ENCODE peak calls at places on chromosomes 16 and 17, in eight cellular contexts. F is neuronal stem cell, N is dorsolateral prefrontal cortex, U is fibroblast of lung, S is SJSA1, P is thoracic aorta, G is H7, B is NT2/D1. I is an unnamed sample. For H3K27me3, the result is how much of the 10 kb centered on the place peaks cover.

GRCh38 chr16:89410794-89411309 is 79.5 kb downstream of the ANKRD11 start:
- DNase-seq in F (no peak), U (peak), G (no peak), N (no peak), P (peak), B (no peak), S (peak), I (no peak)

GRCh38 chr16:89581045-89581695 is 5.6 kb downstream of the CPNE7 start:
- DNase-seq in F (no peak), U (peak), N (peak), P (no peak), B (no peak), G (no peak), S (peak), I (no peak)

GRCh38 chr16:66198641-66199040 is 167.8 kb upstream of the CDH5 start:
- DNase-seq in B (no peak), G (no peak), N (no peak), U (no peak), S (no peak), F (no peak), P (no peak), I (no peak)

GRCh38 chr16:2500634-2500936 is 13.2 kb upstream of the ATP6V0C start:
- DNase-seq in U (no peak), S (no peak), G (peak), P (no peak), N (no peak), B (no peak), F (no peak), I (no peak)

GRCh38 chr17:68705331-68706166 is 104.4 kb upstream of the FAM20A start:
- DNase-seq in P (no peak), N (no peak), G (no peak), F (no peak), U (peak), S (no peak), B (no peak), I (no peak)

GRCh38 chr17:45406107-45406506 is 26.6 kb downstream of the ARHGAP27 start:
- DNase-seq in U (no peak), S (no peak), B (no peak), G (no peak), F (no peak), P (no peak), N (no peak), I (no peak)

GRCh38 chr16:57475711-57476339 is 10.5 kb downstream of the DOK4 start:
- DNase-seq in N (no peak), U (peak), S (no peak), B (peak), F (no peak), P (no peak), G (peak), I (peak)

GRCh38 chr17:35146214-35146833 is 1.3 kb upstream of the UNC45B start:
- DNase-seq in U (no peak), B (no peak), N (no peak), P (no peak), S (no peak), F (no peak), G (no peak), I (no peak)

GRCh38 chr16:17325744-17326143 is 145.0 kb downstream of the XYLT1 start:
- DNase-seq in P (no peak), F (no peak), G (no peak), B (no peak), N (no peak), S (no peak), U (no peak), I (no peak)

GRCh38 chr17:81999975-82000802 is 22.5 kb downstream of the CENPX start:
- DNase-seq in P (no peak), B (no peak), N (no peak), G (no peak), F (no peak), U (no peak), S (no peak), I (no peak)

GRCh38 chr16:71250461-71251232 is 20.1 kb upstream of the HYDIN start:
- DNase-seq in B (no peak), U (peak), G (no peak), N (no peak), P (no peak), F (no peak), S (no peak), I (no peak)

GRCh38 chr16:27639588-27640276 is 89.8 kb downstream of the KATNIP start:
- DNase-seq in N (no peak), F (peak), S (no peak), G (peak), U (peak), B (peak), P (no peak), I (peak)

GRCh38 chr17:17749921-17750320 is 68.7 kb downstream of the RAI1 start:
- DNase-seq in S (no peak), B (peak), N (peak), F (peak), P (no peak), U (peak), G (peak), I (peak)

GRCh38 chr17:5672815-5673430 is 88.6 kb upstream of the NLRP1 start:
- DNase-seq in P (no peak), B (no peak), S (no peak), G (no peak), N (no peak), F (no peak), U (no peak), I (no peak)

GRCh38 chr16:3819741-3820724 is 60.5 kb downstream of the CREBBP start:
- DNase-seq in S (no peak), P (no peak), G (no peak), B (no peak), U (peak), N (no peak), F (no peak), I (no peak)

GRCh38 chr17:17789410-17789809 is 47.4 kb downstream of the SREBF1 start:
- DNase-seq in S (no peak), F (no peak), N (no peak), B (no peak), U (no peak), P (no peak), G (no peak), I (no peak)

GRCh38 chr17:6070280-6070894 is at the start of gene WSCD1:
- DNase-seq in B (no peak), F (no peak), N (peak), P (no peak), S (no peak), U (no peak), G (peak), I (no peak)

GRCh38 chr17:81090361-81091133 is 55.6 kb downstream of the BAIAP2 start:
- DNase-seq in P (no peak), F (no peak), U (peak), S (no peak), G (peak), N (no peak), B (peak), I (no peak)

GRCh38 chr17:76702941-76703637 is 7.7 kb downstream of the MXRA7 start:
- DNase-seq in F (no peak), G (no peak), U (no peak), B (no peak), S (no peak), N (no peak), P (no peak), I (no peak)

GRCh38 chr17:32529604-32530003 is 42.8 kb downstream of the CDK5R1 start:
- DNase-seq in F (no peak), B (no peak), U (no peak), N (peak), S (no peak), P (no peak), G (no peak), I (no peak)

GRCh38 chr16:11003141-11003540 is 58.8 kb downstream of the CLEC16A start:
- DNase-seq in B (no peak), P (no peak), U (no peak), G (no peak), S (no peak), F (no peak), N (no peak), I (no peak)

GRCh38 chr17:44216173-44216572 is 3.3 kb downstream of the UBTF start:
- DNase-seq in B (no peak), U (no peak), F (no peak), N (no peak), S (no peak), P (no peak), G (no peak), I (no peak)

GRCh38 chr17:1639549-1639948 is 6.0 kb downstream of the SCARF1 start:
- DNase-seq in B (no peak), P (no peak), G (peak), U (no peak), N (no peak), F (no peak), S (no peak), I (no peak)

GRCh38 chr17:32253117-32253611 is 12.5 kb upstream of the RHBDL3 start:
- DNase-seq in B (no peak), N (peak), U (peak), F (peak), S (peak), P (peak), G (peak), I (no peak)

GRCh38 chr16:16164244-16164643 is 59.0 kb downstream of the ABCC6 start:
- DNase-seq in N (no peak), F (no peak), S (no peak), U (no peak), G (no peak), B (no peak), P (no peak), I (no peak)

GRCh38 chr16:3073448-3073847 is 8.0 kb downstream of the IL32 start:
- DNase-seq in G (no peak), P (no peak), F (no peak), U (no peak), N (no peak), B (no peak), S (no peak), I (no peak)

GRCh38 chr17:69142473-69142802 is 743 bp upstream of the ABCA6 start:
- DNase-seq in N (no peak), U (peak), F (no peak), P (no peak), B (no peak), S (no peak), G (no peak), I (no peak)

GRCh38 chr17:55157165-55157564 is 107.6 kb upstream of the HLF start:
- DNase-seq in S (no peak), F (no peak), N (no peak), G (no peak), U (peak), P (no peak), B (no peak), I (no peak)

GRCh38 chr17:41535764-41536481 is 7.8 kb upstream of the KRT19 start:
- DNase-seq in U (no peak), N (peak), G (no peak), P (no peak), S (no peak), B (no peak), F (no peak), I (no peak)

GRCh38 chr17:67546578-67547527 is 169.8 kb downstream of the PITPNC1 start:
- DNase-seq in U (peak), B (no peak), S (peak), N (no peak), F (no peak), P (no peak), G (peak), I (no peak)

DNA sequence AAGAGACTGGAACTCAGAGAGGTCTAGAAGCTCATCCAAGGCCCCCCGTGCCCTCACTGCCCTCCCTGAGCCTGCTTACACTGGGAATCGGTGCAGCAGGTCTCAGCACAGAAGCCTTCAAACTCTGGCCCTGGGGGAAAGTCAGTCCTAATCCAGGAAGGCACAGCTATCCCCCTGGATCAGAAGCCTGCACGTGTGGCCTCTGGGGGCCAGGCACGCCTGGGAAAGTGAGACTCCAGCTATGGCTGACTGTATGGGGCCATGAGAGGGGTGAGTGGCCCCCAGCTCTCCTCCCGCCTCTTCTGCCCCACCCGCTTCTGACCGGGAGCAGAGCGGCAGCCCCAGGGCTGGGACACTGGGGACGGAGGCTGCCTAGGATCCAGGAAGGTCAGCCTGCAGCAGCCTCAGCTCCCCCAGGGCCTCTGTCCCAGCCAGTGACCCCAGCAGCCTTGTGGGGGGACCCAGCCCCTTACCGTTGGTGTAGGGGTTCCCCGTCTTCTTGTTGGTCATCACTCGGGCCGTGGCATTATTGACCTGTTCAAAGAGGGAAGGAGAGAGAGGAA is 26.6 kb downstream of the ENGASE start:
- DNase-seq in P (no peak), N (no peak), U (no peak), B (no peak), S (no peak), G (no peak), F (no peak), I (no peak)
- H3K27me3 ChIP-seq in P (under half), N (under half), U (under half), B (under half), S (half or more), G (under half), F (half or more), I (under half)

GRCh38 chr17:48234922-48235321 is 127.4 kb downstream of the SNX11 start:
- DNase-seq in F (no peak), B (no peak), N (no peak), S (no peak), P (no peak), G (no peak), U (no peak), I (no peak)
- H3K27me3 ChIP-seq in F (under half), B (under half), N (under half), S (under half), P (under half), G (under half), U (under half), I (under half)

GRCh38 chr16:86046901-86047300 is 147.9 kb downstream of the IRF8 start:
- DNase-seq in U (no peak), N (peak), G (no peak), P (no peak), S (no peak), B (no peak), F (no peak), I (no peak)

GRCh38 chr16:86044881-86045600 is 146.1 kb downstream of the IRF8 start:
- DNase-seq in G (no peak), U (no peak), F (no peak), P (no peak), N (peak), B (no peak), S (no peak), I (no peak)

GRCh38 chr16:86044241-86044671 is 145.3 kb downstream of the IRF8 start:
- DNase-seq in N (peak), S (peak), F (peak), B (peak), P (no peak), U (peak), G (peak), I (peak)

GRCh38 chr16:86046026-86046713 is 147.2 kb downstream of the IRF8 start:
- DNase-seq in G (no peak), N (peak), B (no peak), F (no peak), U (no peak), S (no peak), P (no peak), I (no peak)

DNA sequence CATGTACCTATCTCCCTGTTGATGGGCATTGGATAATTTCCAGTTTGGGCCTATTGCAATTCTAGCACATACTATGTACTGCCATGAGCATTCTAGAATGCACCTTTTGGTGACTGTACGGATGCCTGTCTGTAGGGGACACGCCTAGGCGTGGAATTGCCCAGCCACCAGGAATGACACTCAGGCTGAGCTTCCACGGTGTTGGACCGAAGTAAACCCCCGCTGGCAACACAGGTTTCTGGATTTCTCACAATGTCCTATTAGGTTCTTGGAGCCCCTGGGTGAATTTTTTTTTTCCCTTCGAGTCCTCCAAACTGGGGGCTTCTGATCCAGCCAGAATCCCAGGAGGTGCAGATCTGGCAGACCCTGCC is 146.6 kb downstream of the IRF8 start:
- DNase-seq in B (no peak), N (peak), U (no peak), F (no peak), P (no peak), G (no peak), S (no peak), I (no peak)
- H3K27me3 ChIP-seq in B (under half), N (under half), U (under half), F (under half), P (under half), G (under half), S (under half), I (under half)

DNA sequence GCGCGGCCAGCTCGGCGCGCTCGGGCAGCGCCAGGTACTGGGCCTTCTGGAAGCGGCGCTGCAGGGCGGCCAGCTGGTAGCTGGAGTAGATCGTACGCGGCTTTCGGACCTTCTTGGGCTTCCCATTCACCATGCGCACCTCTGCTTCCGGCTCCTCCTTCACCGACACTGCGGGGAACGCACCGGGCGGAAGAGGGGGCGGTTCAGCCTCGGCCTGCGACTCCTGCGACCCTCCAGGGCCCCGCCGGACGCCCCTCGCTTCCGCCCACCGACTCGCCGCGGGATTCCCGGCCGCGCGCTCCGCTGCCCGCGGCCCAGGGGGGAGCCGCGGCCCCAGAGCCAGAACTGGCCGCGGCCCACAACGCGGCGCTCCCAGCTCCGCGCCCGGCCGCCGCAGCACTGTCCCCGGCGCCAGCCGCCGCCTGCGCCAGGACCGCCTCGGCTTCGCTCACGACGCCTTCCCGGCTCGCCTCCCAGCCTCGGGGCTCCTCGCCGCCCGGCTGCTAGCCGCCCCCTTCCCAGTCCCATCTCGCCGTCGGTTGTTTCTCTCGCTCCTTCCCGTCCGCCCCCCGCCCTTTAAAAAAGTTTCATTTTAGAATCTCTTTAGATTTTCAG is 1.5 kb downstream of the DLX3 start:
- DNase-seq in U (no peak), P (no peak), B (no peak), F (no peak), S (no peak), G (peak), N (peak), I (no peak)
- H3K27me3 ChIP-seq in U (half or more), P (under half), B (half or more), F (half or more), S (half or more), G (half or more), N (half or more), I (half or more)

GRCh38 chr17:48724241-48725004 is 1.4 kb downstream of the PRAC2 start:
- DNase-seq in N (peak), B (no peak), G (peak), F (peak), P (peak), U (peak), S (peak), I (no peak)

GRCh38 chr17:48725005-48725293 is 2.0 kb downstream of the PRAC2 start:
- DNase-seq in N (no peak), U (no peak), B (no peak), S (no peak), P (no peak), G (no peak), F (no peak), I (no peak)

GRCh38 chr17:48722201-48722907 is at the start of gene PRAC1:
- DNase-seq in P (no peak), U (no peak), S (no peak), N (no peak), G (no peak), B (no peak), F (no peak), I (no peak)

GRCh38 chr17:48723555-48724239 is 712 bp downstream of the PRAC2 start:
- DNase-seq in B (no peak), G (peak), P (no peak), U (no peak), F (no peak), S (no peak), N (no peak), I (no peak)

GRCh38 chr17:48722924-48723554 is at the start of gene PRAC2:
- DNase-seq in S (no peak), F (no peak), N (no peak), P (no peak), G (peak), U (no peak), B (no peak), I (no peak)
- H3K27me3 ChIP-seq in S (half or more), F (half or more), N (half or more), P (half or more), G (half or more), U (half or more), B (half or more), I (half or more)

DNA sequence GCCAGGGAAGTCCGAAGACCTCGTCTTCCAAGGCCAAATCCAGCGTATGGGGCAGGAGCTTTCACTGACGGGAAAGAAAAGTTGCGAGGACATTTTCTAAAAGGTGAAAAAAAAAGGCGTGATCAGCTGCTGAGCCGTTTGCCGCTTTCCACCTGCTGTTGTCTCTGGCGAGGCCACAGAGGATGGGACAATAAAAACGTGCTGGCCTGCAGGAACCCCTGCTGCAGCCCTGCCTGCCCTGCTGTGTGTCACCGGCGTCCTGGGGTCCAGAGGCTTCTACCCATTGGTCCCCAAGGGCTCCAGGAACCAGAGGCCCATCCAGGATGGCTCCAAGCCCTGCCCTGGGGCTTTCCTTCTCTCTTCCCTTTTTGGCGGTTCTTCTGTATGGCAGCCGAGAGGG is 28.1 kb upstream of the GSE1 start:
- DNase-seq in N (no peak), P (no peak), G (no peak), B (no peak), U (no peak), F (no peak), S (no peak), I (no peak)
- H3K27me3 ChIP-seq in N (under half), P (under half), G (under half), B (under half), U (under half), F (under half), S (under half), I (under half)

DNA sequence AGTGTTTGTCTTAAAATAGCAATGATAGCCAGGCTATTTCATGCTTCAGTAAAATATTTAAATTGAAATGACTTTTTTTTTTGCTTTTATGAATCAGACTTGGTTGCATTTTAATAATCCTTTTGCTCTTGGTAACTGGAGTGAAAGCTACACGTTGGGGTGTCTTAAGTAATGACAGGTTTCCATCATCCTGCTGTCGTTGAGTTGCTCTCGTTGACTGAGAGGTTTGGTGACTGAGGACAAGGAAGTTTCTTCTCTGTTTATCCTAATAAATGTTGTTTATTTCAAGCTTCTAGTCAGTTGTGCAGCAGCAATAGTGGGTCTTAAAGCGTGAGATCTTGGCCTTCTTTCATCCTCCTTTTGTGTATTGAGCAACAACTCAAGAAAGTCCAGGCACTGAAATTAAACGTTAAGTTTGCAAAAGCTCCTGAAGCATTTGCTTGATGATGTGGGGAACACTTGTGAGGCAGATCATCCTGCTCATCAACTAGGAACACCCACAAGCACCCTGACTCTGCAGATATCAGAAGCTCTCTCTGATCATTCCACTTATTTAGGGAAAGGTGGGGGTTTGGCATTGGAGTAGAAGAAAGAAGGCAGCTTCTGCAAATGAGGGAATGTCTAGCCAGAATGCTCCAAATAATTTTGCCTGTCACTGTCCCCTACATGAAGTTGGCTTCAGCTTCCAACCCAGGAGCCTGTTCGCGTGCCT is 179.1 kb downstream of the RBFOX1 start:
- DNase-seq in N (no peak), U (no peak), F (no peak), B (no peak), P (no peak), G (no peak), S (no peak), I (no peak)
- H3K27me3 ChIP-seq in N (under half), U (under half), F (under half), B (under half), P (under half), G (under half), S (under half), I (under half)

I was measured in iPS DF 6.9.